ENCODE peak calls at places on chromosomes 12 and 14, in ten cellular contexts. R is tibial artery; X is heart left ventricle; D is CD4-positive, CD25-positive, alpha-beta regulatory T cell; J is GM23248; L is left ventricle myocardium inferior; Q is stomach; F is heart right ventricle; W is IMR-90; A is GM12878. N is an unnamed sample.

GRCh38 chr14:91484186-91484585 is 25.9 kb downstream of the PPP4R3A start:
- DNase-seq in A (no peak), D (peak; percentile 19), R (no peak), L (no peak), Q (no peak), F (no peak), J (no peak), X (no peak), W (no peak), N (no peak)

GRCh38 chr14:96663076-96663475 is 134.1 kb upstream of the VRK1 start:
- DNase-seq in L (no peak), A (no peak), J (no peak), D (no peak), R (no peak), Q (no peak), W (no peak), X (no peak), F (no peak), N (no peak)

GRCh38 chr12:69916541-69917270 is 91.7 kb downstream of the MYRFL start:
- DNase-seq in L (no peak), X (no peak), R (no peak), A (no peak), D (no peak), J (peak; percentile 42), W (no peak), F (no peak), Q (no peak), N (no peak)

GRCh38 chr12:88518863-88519403 is 61.3 kb downstream of the KITLG start:
- DNase-seq in D (no peak), R (peak; percentile 33), W (no peak), A (no peak), L (no peak), X (no peak), J (no peak), Q (no peak), F (no peak), N (no peak)

GRCh38 chr12:62730649-62731377 is 204.1 kb downstream of the PPM1H start:
- DNase-seq in W (peak; percentile 67), D (no peak), Q (no peak), L (no peak), X (no peak), R (peak; percentile 41), F (no peak), J (peak; percentile 89), A (no peak), N (no peak)

GRCh38 chr14:31529053-31529452 is 32.2 kb upstream of the NUBPL start:
- DNase-seq in D (no peak), J (no peak), W (peak; percentile 27), A (no peak), Q (no peak), R (no peak), X (no peak), L (no peak), F (no peak), N (no peak)

GRCh38 chr14:64715628-64716412 is 11.6 kb downstream of the PLEKHG3 start:
- DNase-seq in Q (peak; percentile 53), J (no peak), F (peak; percentile 31), R (peak; percentile 18), L (no peak), W (no peak), D (no peak), X (no peak), A (no peak), N (no peak)

GRCh38 chr14:20427231-20428009 is 8.5 kb downstream of the KLHL33 start:
- DNase-seq in Q (no peak), F (no peak), D (peak; percentile 55), L (no peak), R (no peak), W (peak; percentile 71), X (no peak), A (peak; percentile 71), J (peak; percentile 83), N (no peak)

GRCh38 chr12:30000401-30000800 is 216.7 kb upstream of the TMTC1 start:
- DNase-seq in X (no peak), J (no peak), W (no peak), L (no peak), A (no peak), D (no peak), Q (no peak), R (no peak), F (no peak), N (no peak)

GRCh38 chr12:122974892-122975789 is at the start of gene OGFOD2:
- DNase-seq in D (peak; percentile 96), X (peak; percentile 95), A (peak; percentile 60), F (peak; percentile 91), W (peak; percentile 88), Q (peak; percentile 94), J (peak; percentile 97), L (peak; percentile 93), R (peak; percentile 89), N (peak; percentile 61)

GRCh38 chr14:93239869-93240677 is 33.0 kb downstream of the UBR7 start:
- DNase-seq in F (no peak), L (no peak), X (no peak), A (no peak), R (no peak), J (peak; percentile 74), W (peak; percentile 89), Q (no peak), D (no peak), N (no peak)

GRCh38 chr14:77457115-77457521 is 283 bp downstream of the VIPAS39 start:
- DNase-seq in Q (no peak), A (no peak), D (no peak), F (no peak), J (peak; percentile 74), R (no peak), W (peak; percentile 40), X (no peak), L (no peak), N (no peak)

GRCh38 chr14:22268875-22269274 is 320.1 kb downstream of the DAD1 start:
- DNase-seq in W (peak; percentile 47), L (no peak), F (no peak), D (no peak), X (no peak), R (no peak), Q (no peak), J (peak; percentile 15), A (no peak), N (no peak)

GRCh38 chr12:104381721-104382480 is 74.8 kb upstream of the CHST11 start:
- DNase-seq in A (peak; percentile 44), W (peak; percentile 74), Q (peak; percentile 88), R (peak; percentile 76), X (peak; percentile 73), L (peak; percentile 74), F (peak; percentile 73), J (peak; percentile 83), D (peak; percentile 87), N (peak; percentile 32)

GRCh38 chr12:752673-753400 is 458 bp downstream of the WNK1 start:
- DNase-seq in Q (peak; percentile 68), X (peak; percentile 75), J (peak; percentile 79), D (peak; percentile 64), L (peak; percentile 57), W (peak; percentile 21), A (no peak), F (peak; percentile 67), R (peak; percentile 59), N (no peak)

GRCh38 chr14:20469890-20470858 is 968 bp downstream of the PNP start:
- DNase-seq in L (no peak), W (peak; percentile 57), Q (peak; percentile 40), R (peak; percentile 53), F (no peak), D (peak; percentile 66), A (no peak), J (peak; percentile 91), X (no peak), N (peak; percentile 45)

GRCh38 chr14:64792871-64793560 is 86.7 kb downstream of the SPTB start:
- DNase-seq in J (no peak), R (no peak), F (no peak), D (no peak), L (no peak), A (no peak), Q (no peak), X (no peak), W (no peak), N (no peak)

GRCh38 chr12:111819191-111820158 is 22.6 kb upstream of the MAPKAPK5 start:
- DNase-seq in J (no peak), L (no peak), W (no peak), F (no peak), R (no peak), A (no peak), Q (no peak), X (no peak), D (no peak), N (no peak)

GRCh38 chr14:36057452-36058142 is 118.9 kb downstream of the PTCSC3 start:
- DNase-seq in D (no peak), J (no peak), Q (no peak), L (no peak), W (no peak), R (no peak), A (no peak), X (no peak), F (no peak), N (no peak)
- H3K9me3 ChIP-seq in D (no peaks in the 10 kb centered on the region), J (no peaks in the 10 kb centered on the region), Q (no peaks in the 10 kb centered on the region), L (no peaks in the 10 kb centered on the region), W (no peaks in the 10 kb centered on the region), R (no peaks in the 10 kb centered on the region), A (no peaks in the 10 kb centered on the region), X (no peaks in the 10 kb centered on the region), F (no peaks in the 10 kb centered on the region), N (no peaks in the 10 kb centered on the region)

GRCh38 chr12:78887444-78887843 is 22.9 kb downstream of the SYT1 start:
- DNase-seq in J (no peak), D (no peak), X (no peak), Q (no peak), A (no peak), F (no peak), R (no peak), L (no peak), W (no peak), N (no peak)
- H3K4me3 ChIP-seq in J (peak overlapping the region; percentile 57), D (no peak overlapping the region), X (no peak overlapping the region), Q (no peak overlapping the region), A (no peak overlapping the region), F (no peak overlapping the region), R (no peak overlapping the region), L (no peak overlapping the region), W (no peak overlapping the region), N (no peak overlapping the region)

GRCh38 chr12:53612978-53613377 is 13.2 kb downstream of the ATF7 start:
- DNase-seq in X (no peak), J (no peak), D (no peak), Q (no peak), L (no peak), F (no peak), R (no peak), A (no peak), W (no peak), N (no peak)
- H3K4me1 ChIP-seq in X (peaks cover 31% of the 10 kb centered on the region), J (peaks cover 14% of the 10 kb centered on the region), D (peaks cover 6% of the 10 kb centered on the region), Q (peaks cover 48% of the 10 kb centered on the region), L (peaks cover 39% of the 10 kb centered on the region), F (no peaks in the 10 kb centered on the region), R (peaks cover 40% of the 10 kb centered on the region), A (peaks cover 23% of the 10 kb centered on the region), W (no peaks in the 10 kb centered on the region), N (peaks cover 47% of the 10 kb centered on the region)

GRCh38 chr12:132211326-132211725 is 67.1 kb downstream of the NOC4L start:
- DNase-seq in J (no peak), W (no peak), A (no peak), Q (no peak), R (no peak), D (no peak), L (no peak), X (no peak), F (no peak), N (no peak)
- H3K9me3 ChIP-seq in J (no peaks in the 10 kb centered on the region), W (peaks cover 10% of the 10 kb centered on the region), A (peaks cover 1% of the 10 kb centered on the region), Q (peaks cover 10% of the 10 kb centered on the region), R (no peaks in the 10 kb centered on the region), D (no peaks in the 10 kb centered on the region), L (peaks cover 10% of the 10 kb centered on the region), X (peaks cover 7% of the 10 kb centered on the region), F (peaks cover 8% of the 10 kb centered on the region), N (no peaks in the 10 kb centered on the region)